ENCODE peak calls at places on chromosome 17, in nine cellular contexts. F is hippocampal formation; P is HCEC 1CT; M is OCI-LY7; D is effector CD4-positive, alpha-beta T cell; U is EL; C is iris pigment epithelial cell; Q is cardiac muscle cell; B is iPS-NIHi11. G is an unnamed sample.

GRCh38 chr17:9887521-9887920 is 17.6 kb downstream of the RCVRN start:
- DNase-seq in F (no peak), P (no peak), M (no peak), D (no peak), U (no peak), C (no peak), Q (no peak), B (no peak), G (no peak)

GRCh38 chr17:65564793-65565192 is 3.3 kb upstream of the AXIN2 start:
- DNase-seq in F (no peak), P (no peak), M (no peak), D (no peak), U (no peak), C (peak; percentile 43), Q (peak; percentile 72), B (no peak), G (no peak)

GRCh38 chr17:32185875-32186274 is 43.6 kb downstream of the RHOT1 start:
- DNase-seq in F (no peak), P (peak; percentile 28), M (no peak), D (no peak), U (peak; percentile 10), C (peak; percentile 26), Q (no peak), B (no peak), G (no peak)

GRCh38 chr17:1486802-1487695 is 5.4 kb downstream of the MYO1C start:
- DNase-seq in F (no peak), P (no peak), M (peak; percentile 79), D (peak; percentile 71), U (peak; percentile 80), C (peak; percentile 54), Q (peak; percentile 48), B (peak; percentile 63), G (no peak)

GRCh38 chr17:14925498-14925897 is 339.6 kb downstream of the PMP22 start:
- DNase-seq in F (no peak), P (no peak), M (no peak), D (no peak), U (no peak), C (no peak), Q (no peak), B (no peak), G (no peak)

GRCh38 chr17:55549140-55549539 is 37.9 kb upstream of the SMIM36 start:
- DNase-seq in F (no peak), P (peak; percentile 30), M (peak; percentile 33), D (no peak), U (peak; percentile 7), C (no peak), Q (peak; percentile 36), B (no peak), G (peak; percentile 28)

GRCh38 chr17:80831481-80831880 is 160.2 kb upstream of the CHMP6 start:
- DNase-seq in F (no peak), P (no peak), M (no peak), D (no peak), U (no peak), C (no peak), Q (no peak), B (no peak), G (no peak)

GRCh38 chr17:80509311-80509710 is 32.9 kb upstream of the NPTX1 start:
- DNase-seq in F (no peak), P (no peak), M (no peak), D (no peak), U (no peak), C (no peak), Q (no peak), B (no peak), G (no peak)

GRCh38 chr17:65290616-65291015 is 153.4 kb downstream of the RGS9 start:
- DNase-seq in F (no peak), P (no peak), M (no peak), D (no peak), U (no peak), C (no peak), Q (no peak), B (no peak), G (no peak)

GRCh38 chr17:42135664-42136653 is 13.4 kb downstream of the HSPB9 start:
- DNase-seq in F (no peak), P (peak; percentile 72), M (peak; percentile 71), D (no peak), U (peak; percentile 66), C (peak; percentile 91), Q (peak; percentile 86), B (peak; percentile 64), G (no peak)

GRCh38 chr17:72660274-72661092 is 432.0 kb downstream of the SLC39A11 start:
- DNase-seq in F (no peak), P (no peak), M (no peak), D (no peak), U (no peak), C (no peak), Q (no peak), B (no peak), G (no peak)

GRCh38 chr17:74502866-74503265 is 28.4 kb downstream of the CD300LB start:
- DNase-seq in F (no peak), P (no peak), M (no peak), D (no peak), U (no peak), C (no peak), Q (no peak), B (no peak), G (no peak)

GRCh38 chr17:32350662-32351418 is 883 bp downstream of the ZNF207 start:
- DNase-seq in F (peak; percentile 12), P (peak; percentile 68), M (peak; percentile 72), D (peak; percentile 43), U (peak; percentile 58), C (peak; percentile 76), Q (peak; percentile 80), B (peak; percentile 33), G (peak; percentile 73)

GRCh38 chr17:37446027-37446426 is 39.3 kb downstream of the TADA2A start:
- DNase-seq in F (no peak), P (no peak), M (no peak), D (no peak), U (no peak), C (peak; percentile 43), Q (no peak), B (peak; percentile 20), G (no peak)

GRCh38 chr17:59451706-59452105 is 113.7 kb upstream of the DHX40 start:
- DNase-seq in F (no peak), P (peak; percentile 85), M (no peak), D (no peak), U (peak; percentile 74), C (peak; percentile 82), Q (peak; percentile 32), B (no peak), G (no peak)

GRCh38 chr17:27456681-27457404 is 595 bp downstream of the KSR1 start:
- DNase-seq in F (no peak), P (no peak), M (no peak), D (no peak), U (no peak), C (no peak), Q (no peak), B (no peak), G (no peak)

GRCh38 chr17:75778861-75779249 is 5.8 kb upstream of the UNK start:
- DNase-seq in F (no peak), P (no peak), M (peak; percentile 84), D (peak; percentile 66), U (peak; percentile 43), C (no peak), Q (no peak), B (peak; percentile 63), G (peak; percentile 74)

GRCh38 chr17:17568772-17569195 is 22.7 kb downstream of the PEMT start:
- DNase-seq in F (no peak), P (no peak), M (peak; percentile 52), D (peak; percentile 33), U (peak; percentile 56), C (peak; percentile 41), Q (peak; percentile 53), B (peak; percentile 95), G (peak; percentile 27)

GRCh38 chr17:76405607-76405966 is 21.2 kb downstream of the SPHK1 start:
- DNase-seq in F (no peak), P (no peak), M (no peak), D (no peak), U (no peak), C (no peak), Q (no peak), B (no peak), G (no peak)

GRCh38 chr17:2062571-2063183 is 7.8 kb downstream of the HIC1 start:
- DNase-seq in F (no peak), P (peak; percentile 8), M (no peak), D (no peak), U (peak; percentile 59), C (peak; percentile 59), Q (peak; percentile 57), B (peak; percentile 35), G (no peak)

GRCh38 chr17:18129041-18129502 is 20.5 kb downstream of the MYO15A start:
- DNase-seq in F (no peak), P (peak; percentile 66), M (no peak), D (no peak), U (peak; percentile 47), C (peak; percentile 67), Q (peak; percentile 58), B (peak; percentile 66), G (no peak)

GRCh38 chr17:68020451-68020779 is 15.1 kb upstream of the KPNA2 start:
- DNase-seq in F (no peak), P (no peak), M (peak; percentile 23), D (no peak), U (no peak), C (no peak), Q (peak; percentile 12), B (no peak), G (no peak)

GRCh38 chr17:1108810-1109605 is 70.8 kb downstream of the ABR start:
- DNase-seq in F (no peak), P (peak; percentile 47), M (peak; percentile 34), D (peak; percentile 57), U (peak; percentile 64), C (peak; percentile 69), Q (peak; percentile 75), B (peak; percentile 62), G (peak; percentile 72)

GRCh38 chr17:76013377-76013932 is 12.8 kb downstream of the CDK3 start:
- DNase-seq in F (no peak), P (no peak), M (no peak), D (no peak), U (peak; percentile 30), C (no peak), Q (no peak), B (no peak), G (no peak)

G was measured in MM.1S.